ENCODE peak calls at places on chromosome 6, in eight cellular contexts. A is GM23338; F is tibial nerve; Q is GM06990; X is CD4-positive, CD25-positive, alpha-beta regulatory T cell; J is hepatocyte; S is heart right ventricle; Y is BE2C. C is an unnamed sample. For H3K27me3, the result is how much of the 10 kb centered on the place peaks cover.

GRCh38 chr6:3785745-3786098 is 34.2 kb upstream of the PXDC1 start:
- DNase-seq in J (no peak), A (no peak), Y (no peak), Q (no peak), S (no peak), X (no peak), F (no peak), C (no peak)

GRCh38 chr6:3542032-3542640 is 85.3 kb upstream of the SLC22A23 start:
- DNase-seq in Q (no peak), X (no peak), Y (no peak), J (no peak), S (no peak), F (no peak), A (no peak), C (no peak)

GRCh38 chr6:44202332-44202971 is 14.3 kb upstream of the MYMX start:
- DNase-seq in Q (no peak), X (no peak), Y (no peak), A (peak), J (no peak), F (no peak), S (no peak), C (peak)

GRCh38 chr6:143948208-143948607 is 59.9 kb downstream of the PLAGL1 start:
- DNase-seq in J (no peak), A (no peak), F (no peak), Q (no peak), S (no peak), X (no peak), Y (no peak), C (no peak)

GRCh38 chr6:126963077-126963809 is 155.2 kb upstream of the RSPO3 start:
- DNase-seq in J (no peak), A (peak), X (no peak), Y (no peak), F (no peak), S (no peak), Q (no peak), C (no peak)

GRCh38 chr6:7542065-7542877 is 800 bp downstream of the DSP start:
- DNase-seq in F (no peak), Y (no peak), J (peak), A (peak), S (peak), Q (peak), X (no peak), C (peak)

GRCh38 chr6:28807682-28808280 is 116.0 kb downstream of the TRIM27 start:
- DNase-seq in J (peak), S (no peak), X (peak), F (no peak), A (peak), Q (peak), Y (peak), C (peak)

GRCh38 chr6:143431226-143431625 is 19.3 kb downstream of the ADAT2 start:
- DNase-seq in Q (no peak), F (no peak), S (no peak), Y (no peak), J (no peak), X (no peak), A (no peak), C (no peak)

GRCh38 chr6:26187981-26188635 is 100.9 kb downstream of the HFE start:
- DNase-seq in J (peak), X (peak), S (no peak), Y (peak), A (peak), F (no peak), Q (no peak), C (peak)

GRCh38 chr6:872570-873125 is 179.7 kb upstream of the EXOC2 start:
- DNase-seq in J (no peak), X (no peak), Y (no peak), F (no peak), A (no peak), Q (no peak), S (no peak), C (no peak)

GRCh38 chr6:131258816-131259476 is 123.7 kb downstream of the AKAP7 start:
- DNase-seq in J (peak), S (no peak), X (no peak), F (no peak), Q (no peak), A (no peak), Y (no peak), C (no peak)

GRCh38 chr6:11595903-11596302 is 58.4 kb downstream of the TMEM170B start:
- DNase-seq in J (no peak), Q (no peak), A (peak), F (no peak), X (peak), Y (no peak), S (no peak), C (peak)

GRCh38 chr6:13523826-13524622 is 36.6 kb upstream of the GFOD1 start:
- DNase-seq in Q (no peak), F (no peak), X (no peak), S (no peak), A (no peak), J (no peak), Y (no peak), C (no peak)

GRCh38 chr6:157946865-157947532 is 34.7 kb upstream of the SYNJ2 start:
- DNase-seq in Q (no peak), A (peak), S (no peak), J (no peak), X (peak), F (no peak), Y (no peak), C (peak)

GRCh38 chr6:30158475-30159025 is 2.5 kb downstream of the TRIM10 start:
- DNase-seq in J (no peak), X (no peak), F (no peak), Q (no peak), Y (no peak), S (no peak), A (no peak), C (no peak)

GRCh38 chr6:90005048-90005827 is 111.0 kb downstream of the GJA10 start:
- DNase-seq in S (no peak), Q (no peak), Y (no peak), F (peak), X (no peak), J (no peak), A (no peak), C (peak)

GRCh38 chr6:27582928-27583725 is 110.2 kb upstream of the ZNF184 start:
- DNase-seq in J (peak), F (no peak), Y (peak), X (peak), S (no peak), A (peak), Q (peak), C (peak)

GRCh38 chr6:593139-593906 is 63.6 kb downstream of the HUS1B start:
- DNase-seq in S (peak), X (peak), Y (peak), A (peak), J (peak), Q (no peak), F (peak), C (peak)

GRCh38 chr6:163192591-163192990 is 221.9 kb upstream of the QKI start:
- DNase-seq in S (no peak), A (no peak), X (no peak), F (no peak), J (no peak), Y (no peak), Q (no peak), C (no peak)

GRCh38 chr6:12436683-12437082 is 146.5 kb downstream of the EDN1 start:
- DNase-seq in S (no peak), J (peak), F (no peak), A (no peak), X (no peak), Q (no peak), Y (no peak), C (no peak)

GRCh38 chr6:145544031-145544430 is 191.3 kb downstream of the EPM2A start:
- DNase-seq in X (no peak), Q (no peak), J (peak), S (no peak), Y (no peak), F (no peak), A (no peak), C (no peak)

GRCh38 chr6:10719386-10720228 is 3.3 kb upstream of the TMEM14C start:
- DNase-seq in F (no peak), J (no peak), A (no peak), X (peak), Y (peak), S (peak), Q (no peak), C (no peak)

GRCh38 chr6:1746919-1747460 is 137.3 kb downstream of the FOXC1 start:
- DNase-seq in F (no peak), X (no peak), S (no peak), Q (no peak), A (no peak), J (no peak), Y (no peak), C (no peak)

GRCh38 chr6:52411911-52412310 is 8.2 kb upstream of the EFHC1 start:
- DNase-seq in S (no peak), Y (no peak), A (no peak), Q (no peak), J (no peak), X (no peak), F (no peak), C (no peak)

GRCh38 chr6:56756219-56756789 is 113.6 kb upstream of the DST start:
- DNase-seq in Q (no peak), A (no peak), X (no peak), F (no peak), Y (no peak), S (no peak), J (no peak), C (no peak)

GRCh38 chr6:41538556-41539182 is 7.5 kb upstream of the FOXP4 start:
- DNase-seq in Y (no peak), Q (no peak), S (no peak), J (no peak), F (no peak), A (no peak), X (no peak), C (no peak)

GRCh38 chr6:68307301-68307700 is 327.8 kb upstream of the ADGRB3 start:
- DNase-seq in S (no peak), J (no peak), A (no peak), Y (no peak), Q (no peak), F (no peak), X (no peak), C (no peak)

GRCh38 chr6:44000164-44000842 is 126.9 kb downstream of the MRPL14 start:
- DNase-seq in X (peak), J (no peak), F (no peak), S (no peak), A (peak), Q (peak), Y (no peak), C (peak)

GRCh38 chr6:144379356-144379755 is 94.2 kb downstream of the UTRN start:
- DNase-seq in J (no peak), A (no peak), Q (no peak), X (no peak), S (no peak), F (no peak), Y (no peak), C (no peak)

GRCh38 chr6:126039284-126039683 is 52.9 kb downstream of the TRMT11 start:
- DNase-seq in F (no peak), A (no peak), J (no peak), S (no peak), Q (no peak), X (no peak), Y (no peak), C (no peak)

GRCh38 chr6:122869437-122870024 is 80.5 kb downstream of the SMPDL3A start:
- DNase-seq in A (peak), Y (peak), S (peak), J (peak), F (no peak), Q (no peak), X (peak), C (peak)

GRCh38 chr6:74596586-74596985 is 609.3 kb downstream of the COL12A1 start:
- DNase-seq in A (no peak), Y (no peak), F (no peak), Q (no peak), X (no peak), S (no peak), J (no peak), C (no peak)

GRCh38 chr6:47235964-47236760 is 73.5 kb downstream of the TNFRSF21 start:
- DNase-seq in F (no peak), A (no peak), Q (no peak), Y (peak), X (no peak), S (peak), J (peak), C (no peak)

GRCh38 chr6:163195721-163196691 is 218.5 kb upstream of the QKI start:
- DNase-seq in J (no peak), S (no peak), Y (no peak), X (no peak), F (no peak), A (no peak), Q (no peak), C (peak)

GRCh38 chr6:4819706-4820283 is 43.6 kb downstream of the CDYL start:
- DNase-seq in Q (no peak), A (no peak), S (no peak), J (no peak), F (no peak), Y (no peak), X (no peak), C (no peak)

GRCh38 chr6:92364948-92365386 is 1054.4 kb downstream of the EPHA7 start:
- DNase-seq in Y (no peak), S (no peak), J (peak), X (no peak), A (peak), Q (no peak), F (no peak), C (no peak)

GRCh38 chr6:14165091-14165490 is 47.5 kb downstream of the CD83 start:
- DNase-seq in S (no peak), Q (no peak), F (no peak), A (no peak), J (no peak), X (no peak), Y (no peak), C (no peak)

GRCh38 chr6:52536424-52536916 is 40.4 kb downstream of the TRAM2 start:
- DNase-seq in S (no peak), X (no peak), Y (no peak), Q (peak), F (no peak), J (no peak), A (no peak), C (no peak)

GRCh38 chr6:83430606-83431544 is at the start of gene ME1:
- DNase-seq in Y (peak), F (peak), J (peak), X (no peak), S (peak), Q (peak), A (peak), C (peak)

GRCh38 chr6:153231048-153231635 is 100.1 kb upstream of the RGS17 start:
- DNase-seq in J (peak), X (peak), A (peak), F (peak), Q (no peak), Y (peak), S (peak), C (peak)

GRCh38 chr6:101401792-101402617 is 8.5 kb downstream of the GRIK2 start:
- DNase-seq in X (no peak), S (no peak), Y (peak), J (peak), Q (no peak), A (peak), F (no peak), C (peak)

GRCh38 chr6:101402618-101403002 is 9.1 kb downstream of the GRIK2 start:
- DNase-seq in X (no peak), F (no peak), S (no peak), Y (peak), J (peak), Q (no peak), A (peak), C (peak)

GRCh38 chr6:101404767-101405166 is 11.3 kb downstream of the GRIK2 start:
- DNase-seq in X (no peak), A (no peak), S (no peak), Q (no peak), Y (no peak), F (no peak), J (no peak), C (no peak)

GRCh38 chr6:101400341-101400740 is 6.8 kb downstream of the GRIK2 start:
- DNase-seq in Y (no peak), Q (no peak), J (no peak), A (no peak), F (no peak), S (no peak), X (no peak), C (no peak)

GRCh38 chr6:101403566-101403965 is 10.1 kb downstream of the GRIK2 start:
- DNase-seq in S (no peak), X (no peak), J (peak), A (peak), F (no peak), Y (no peak), Q (no peak), C (peak)
- H3K27me3 ChIP-seq in S (half or more), X (under half), J (half or more), A (half or more), F (under half), Y (under half), Q (under half), C (half or more)

GRCh38 chr6:37060195-37060559 is 54.7 kb downstream of the FGD2 start:
- DNase-seq in J (no peak), F (no peak), Y (no peak), X (no peak), Q (no peak), S (no peak), A (no peak), C (no peak)
- H3K4me3 ChIP-seq in J (no peak), F (no peak), Y (no peak), X (no peak), Q (no peak), S (no peak), A (no peak), C (no peak)

GRCh38 chr6:34147906-34148701 is 2.2 kb upstream of the GRM4 start:
- DNase-seq in Q (no peak), A (no peak), S (no peak), Y (no peak), X (no peak), F (no peak), J (no peak), C (peak)
- H3K27me3 ChIP-seq in Q (under half), A (half or more), S (half or more), Y (under half), X (under half), F (under half), J (half or more), C (under half)

GRCh38 chr6:124963416-124964083 is 1.3 kb downstream of the RNF217 start:
- DNase-seq in A (peak), F (no peak), X (no peak), Q (no peak), J (peak), S (no peak), Y (no peak), C (peak)

GRCh38 chr6:124964764-124965105 is 2.5 kb downstream of the RNF217 start:
- DNase-seq in A (peak), Y (no peak), F (no peak), S (no peak), J (no peak), Q (no peak), X (no peak), C (no peak)

GRCh38 chr6:124961784-124962611 is at the start of gene RNF217:
- DNase-seq in S (peak), J (peak), X (no peak), Q (peak), A (peak), Y (peak), F (peak), C (peak)

GRCh38 chr6:124962617-124963415 is 579 bp downstream of the RNF217 start:
- DNase-seq in F (peak), Y (peak), Q (peak), A (peak), S (peak), J (peak), X (no peak), C (peak)

GRCh38 chr6:124964084-124964763 is 2.0 kb downstream of the RNF217 start:
- DNase-seq in J (peak), Q (no peak), S (no peak), F (peak), A (no peak), Y (no peak), X (no peak), C (no peak)
- H3K4me3 ChIP-seq in J (peak), Q (no peak), S (peak), F (peak), A (peak), Y (peak), X (no peak), C (no peak)

DNA sequence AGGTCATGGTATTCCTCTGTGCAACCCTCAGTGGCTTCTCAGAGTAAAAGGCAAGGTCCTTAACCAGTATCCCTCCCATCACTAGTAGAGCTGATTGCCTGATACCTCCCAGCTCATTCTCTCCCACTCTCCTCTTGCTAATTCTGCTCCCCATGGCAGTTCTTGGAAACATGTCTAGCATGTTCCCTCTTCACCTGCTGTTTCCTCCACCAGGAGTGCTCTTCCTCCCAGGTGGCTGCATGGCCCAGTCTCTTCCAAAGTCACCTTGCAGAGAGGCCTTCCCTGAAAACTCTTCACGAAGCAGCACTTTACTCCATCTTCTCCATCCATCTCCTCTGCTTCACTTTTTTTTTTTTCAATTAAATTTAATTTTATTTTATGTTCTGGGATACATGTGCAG is 36.2 kb upstream of the OLIG3 start:
- DNase-seq in F (no peak), A (peak), J (no peak), Q (no peak), Y (no peak), S (no peak), X (no peak), C (no peak)
- H3K27me3 ChIP-seq in F (under half), A (under half), J (under half), Q (under half), Y (under half), S (under half), X (under half), C (under half)

GRCh38 chr6:159097256-159097655 is 52.5 kb upstream of the TAGAP start:
- DNase-seq in Y (no peak), S (no peak), A (no peak), F (no peak), Q (no peak), J (no peak), X (no peak), C (no peak)

GRCh38 chr6:159095561-159096095 is 50.8 kb upstream of the TAGAP start:
- DNase-seq in X (no peak), A (no peak), J (no peak), F (no peak), Y (peak), Q (no peak), S (no peak), C (peak)

GRCh38 chr6:159092631-159093030 is 47.8 kb upstream of the TAGAP start:
- DNase-seq in A (no peak), F (no peak), J (no peak), Y (no peak), Q (no peak), X (no peak), S (no peak), C (no peak)

GRCh38 chr6:159093608-159094443 is 49.0 kb upstream of the TAGAP start:
- DNase-seq in Q (no peak), A (no peak), X (peak), S (no peak), F (no peak), Y (no peak), J (no peak), C (peak)

GRCh38 chr6:159094444-159095252 is 49.9 kb upstream of the TAGAP start:
- DNase-seq in A (no peak), Q (peak), S (no peak), F (no peak), X (peak), Y (no peak), J (no peak), C (peak)
- H3K4me3 ChIP-seq in A (no peak), Q (no peak), S (no peak), F (no peak), X (no peak), Y (no peak), J (no peak), C (no peak)

GRCh38 chr6:149558029-149558428 is 8.1 kb upstream of the GINM1 start:
- DNase-seq in X (no peak), J (no peak), F (no peak), A (no peak), Q (no peak), Y (no peak), S (no peak), C (no peak)
- H3K27me3 ChIP-seq in X (under half), J (under half), F (under half), A (under half), Q (under half), Y (under half), S (under half), C (under half)

GRCh38 chr6:108555399-108556052 is 5.2 kb upstream of the FOXO3 start:
- DNase-seq in S (peak), Y (no peak), X (no peak), J (no peak), A (no peak), F (peak), Q (no peak), C (no peak)
- H3K4me3 ChIP-seq in S (no peak), Y (no peak), X (no peak), J (no peak), A (no peak), F (no peak), Q (no peak), C (no peak)